ENCODE peak calls at places on chromosomes 13 and 19, in six cellular contexts. E, J, K, M, P and R are unnamed samples.

GRCh38 chr19:6060600-6061391 is 49.5 kb downstream of the RFX2 start:
- DNase-seq in M (peak), J (peak), P (peak), E (peak), K (no peak), R (peak)

GRCh38 chr19:4488496-4488895 is 16.4 kb downstream of the HDGFL2 start:
- DNase-seq in P (no peak), J (no peak), K (no peak), M (no peak), E (no peak), R (no peak)

GRCh38 chr19:8141726-8142524 is 7.5 kb downstream of the FBN3 start:
- DNase-seq in P (no peak), J (no peak), K (no peak), E (no peak), M (no peak), R (no peak)

GRCh38 chr13:24187185-24187584 is 26.7 kb downstream of the SPATA13 start:
- DNase-seq in K (no peak), P (no peak), J (no peak), M (no peak), E (no peak), R (peak)

GRCh38 chr19:40411958-40412499 is 1.1 kb downstream of the PRX start:
- DNase-seq in M (peak), K (no peak), P (peak), J (no peak), E (no peak), R (no peak)

GRCh38 chr13:112771139-112771876 is 81.5 kb downstream of the ATP11A start:
- DNase-seq in E (no peak), M (no peak), K (no peak), J (no peak), P (no peak), R (no peak)

GRCh38 chr13:110475117-110475516 is 86.4 kb downstream of the RAB20 start:
- DNase-seq in P (no peak), K (no peak), J (no peak), M (no peak), E (no peak), R (no peak)

GRCh38 chr19:51810228-51810627 is 15.3 kb downstream of the FPR3 start:
- DNase-seq in P (no peak), K (no peak), M (no peak), J (peak), E (no peak), R (no peak)

GRCh38 chr13:43298799-43299198 is 275.4 kb downstream of the DNAJC15 start:
- DNase-seq in J (no peak), E (no peak), M (no peak), P (no peak), K (no peak), R (no peak)

GRCh38 chr19:4976412-4977298 is 7.7 kb downstream of the KDM4B start:
- DNase-seq in M (no peak), E (no peak), P (peak), J (peak), K (peak), R (peak)

GRCh38 chr13:90518398-90518797 is 829.1 kb upstream of the MIR17HG start:
- DNase-seq in J (no peak), E (no peak), M (no peak), P (no peak), K (no peak), R (no peak)

GRCh38 chr13:109126973-109127615 is 497.7 kb downstream of the MYO16 start:
- DNase-seq in M (no peak), K (no peak), E (no peak), P (no peak), J (no peak), R (no peak)

GRCh38 chr19:1992759-1993260 is 22.7 kb downstream of the BTBD2 start:
- DNase-seq in J (no peak), P (peak), M (peak), E (no peak), K (peak), R (no peak)

GRCh38 chr13:110874508-110874960 is 40.3 kb downstream of the ANKRD10 start:
- DNase-seq in M (peak), K (peak), P (peak), E (peak), J (peak), R (peak)

GRCh38 chr13:95300625-95301134 is 571 bp downstream of the ABCC4 start:
- DNase-seq in M (peak), E (peak), P (peak), K (peak), J (peak), R (peak)

GRCh38 chr13:113785051-113786010 is 26.3 kb downstream of the TMEM255B start:
- DNase-seq in M (no peak), J (peak), E (no peak), K (no peak), P (peak), R (peak)

GRCh38 chr13:100434010-100434763 is 154.4 kb downstream of the GGACT start:
- DNase-seq in K (no peak), M (no peak), E (no peak), J (peak), P (no peak), R (peak)

GRCh38 chr19:16342002-16342715 is 17.5 kb downstream of the KLF2 start:
- DNase-seq in E (peak), M (no peak), K (no peak), J (peak), P (no peak), R (no peak)

GRCh38 chr13:33761744-33762143 is 56.2 kb upstream of the RFC3 start:
- DNase-seq in M (no peak), E (no peak), J (peak), P (peak), K (no peak), R (no peak)

GRCh38 chr19:33904681-33905080 is 108.0 kb downstream of the KCTD15 start:
- DNase-seq in K (peak), E (no peak), M (no peak), J (peak), P (peak), R (no peak)

GRCh38 chr13:74287672-74288169 is 153.5 kb upstream of the KLF12 start:
- DNase-seq in E (peak), J (peak), P (peak), M (no peak), K (peak), R (peak)